ENCODE peak calls at places on chromosomes 13 and 19, in four cellular contexts. One of them, this sample, is unnamed.

GRCh38 chr19:2462635-2463421 is 6.1 kb upstream of the LMNB2 start:
- DNase-seq in K562: no peak
- DNase-seq in H1: peak
- DNase-seq in GM12878: no peak
- DNase-seq in this sample: peak

GRCh38 chr13:64709079-64709478 is 2521.1 kb downstream of the PCDH9 start:
- DNase-seq in K562: no peak
- DNase-seq in H1: no peak
- DNase-seq in GM12878: no peak
- DNase-seq in this sample: no peak

GRCh38 chr19:49210108-49210900 is 52.7 kb downstream of the TRPM4 start:
- DNase-seq in K562: peak
- DNase-seq in H1: peak
- DNase-seq in GM12878: no peak
- DNase-seq in this sample: no peak

GRCh38 chr13:72970956-72971355 is 87.8 kb upstream of the KLF5 start:
- DNase-seq in K562: no peak
- DNase-seq in H1: no peak
- DNase-seq in GM12878: no peak
- DNase-seq in this sample: no peak

GRCh38 chr13:46778095-46778494 is 18.9 kb downstream of the ESD start:
- DNase-seq in K562: no peak
- DNase-seq in H1: no peak
- DNase-seq in GM12878: no peak
- DNase-seq in this sample: no peak

GRCh38 chr19:18636969-18637629 is at the start of gene KLHL26:
- DNase-seq in K562: no peak
- DNase-seq in H1: no peak
- DNase-seq in GM12878: no peak
- DNase-seq in this sample: no peak

GRCh38 chr13:64819081-64819480 is 2411.1 kb downstream of the PCDH9 start:
- DNase-seq in K562: no peak
- DNase-seq in H1: no peak
- DNase-seq in GM12878: no peak
- DNase-seq in this sample: no peak

GRCh38 chr19:39070888-39071287 is 13.3 kb upstream of the ACP7 start:
- DNase-seq in K562: no peak
- DNase-seq in H1: no peak
- DNase-seq in GM12878: no peak
- DNase-seq in this sample: no peak

GRCh38 chr19:34838753-34839431 is 65.9 kb upstream of the ZNF599 start:
- DNase-seq in K562: no peak
- DNase-seq in H1: peak
- DNase-seq in GM12878: no peak
- DNase-seq in this sample: peak

GRCh38 chr19:50332264-50333038 is 3.3 kb upstream of the KCNC3 start:
- DNase-seq in K562: peak
- DNase-seq in H1: peak
- DNase-seq in GM12878: no peak
- DNase-seq in this sample: no peak

GRCh38 chr13:101398191-101398590 is 18.1 kb downstream of the NALCN start:
- DNase-seq in K562: no peak
- DNase-seq in H1: no peak
- DNase-seq in GM12878: no peak
- DNase-seq in this sample: no peak

GRCh38 chr19:1151037-1151716 is 22.9 kb downstream of the SBNO2 start:
- DNase-seq in K562: no peak
- DNase-seq in H1: no peak
- DNase-seq in GM12878: no peak
- DNase-seq in this sample: no peak

GRCh38 chr19:55189424-55189823 is 9.3 kb upstream of the SYT5 start:
- DNase-seq in K562: no peak
- DNase-seq in H1: no peak
- DNase-seq in GM12878: no peak
- DNase-seq in this sample: no peak

GRCh38 chr13:45219938-45220375 is 19.1 kb upstream of the KCTD4 start:
- DNase-seq in K562: no peak
- DNase-seq in H1: no peak
- DNase-seq in GM12878: no peak
- DNase-seq in this sample: no peak

GRCh38 chr13:93169980-93170379 is 56.6 kb upstream of the GPC6 start:
- DNase-seq in K562: no peak
- DNase-seq in H1: no peak
- DNase-seq in GM12878: no peak
- DNase-seq in this sample: peak

GRCh38 chr19:1211494-1212234 is 6.1 kb downstream of the STK11 start:
- DNase-seq in K562: no peak
- DNase-seq in H1: no peak
- DNase-seq in GM12878: no peak
- DNase-seq in this sample: no peak

GRCh38 chr13:112453207-112453829 is 77.2 kb downstream of the SPACA7 start:
- DNase-seq in K562: no peak
- DNase-seq in H1: peak
- DNase-seq in GM12878: no peak
- DNase-seq in this sample: no peak

GRCh38 chr19:31285744-31286143 is 63.5 kb downstream of the TSHZ3 start:
- DNase-seq in K562: no peak
- DNase-seq in H1: no peak
- DNase-seq in GM12878: no peak
- DNase-seq in this sample: no peak

GRCh38 chr19:2446390-2446789 is 10.4 kb downstream of the LMNB2 start:
- DNase-seq in K562: no peak
- DNase-seq in H1: no peak
- DNase-seq in GM12878: no peak
- DNase-seq in this sample: no peak

GRCh38 chr19:8456064-8456463 is 11.3 kb downstream of the HNRNPM start:
- DNase-seq in K562: peak
- DNase-seq in H1: no peak
- DNase-seq in GM12878: no peak
- DNase-seq in this sample: no peak

GRCh38 chr19:10639836-10640235 is 14.3 kb upstream of the ILF3 start:
- DNase-seq in K562: no peak
- DNase-seq in H1: no peak
- DNase-seq in GM12878: peak
- DNase-seq in this sample: no peak

GRCh38 chr13:41974262-41974900 is 13.5 kb upstream of the VWA8 start:
- DNase-seq in K562: no peak
- DNase-seq in H1: no peak
- DNase-seq in GM12878: no peak
- DNase-seq in this sample: peak

GRCh38 chr13:41971848-41972247 is 10.9 kb upstream of the VWA8 start:
- DNase-seq in K562: no peak
- DNase-seq in H1: no peak
- DNase-seq in GM12878: no peak
- DNase-seq in this sample: no peak

GRCh38 chr13:41970918-41971317 is 10.0 kb upstream of the VWA8 start:
- DNase-seq in K562: no peak
- DNase-seq in H1: no peak
- DNase-seq in GM12878: no peak
- DNase-seq in this sample: no peak

GRCh38 chr13:41976491-41976890 is 15.6 kb upstream of the VWA8 start:
- DNase-seq in K562: no peak
- DNase-seq in H1: no peak
- DNase-seq in GM12878: no peak
- DNase-seq in this sample: no peak

GRCh38 chr13:41973247-41973741 is 12.4 kb upstream of the VWA8 start:
- DNase-seq in K562: no peak
- DNase-seq in H1: peak
- DNase-seq in GM12878: no peak
- DNase-seq in this sample: no peak
- TF ChIP-seq BRCA1 in K562: no peak
- TF ChIP-seq BRCA1 in H1: no peak
- TF ChIP-seq BRCA1 in GM12878: no peak
- TF ChIP-seq BRCA1 in this sample: no peak

GRCh38 chr19:3782903-3783302 is 3.3 kb downstream of the MATK start:
- DNase-seq in K562: no peak
- DNase-seq in H1: no peak
- DNase-seq in GM12878: no peak
- DNase-seq in this sample: no peak
- TF ChIP-seq BRCA1 in K562: no peak
- TF ChIP-seq BRCA1 in H1: no peak
- TF ChIP-seq BRCA1 in GM12878: no peak
- TF ChIP-seq BRCA1 in this sample: no peak

DNA sequence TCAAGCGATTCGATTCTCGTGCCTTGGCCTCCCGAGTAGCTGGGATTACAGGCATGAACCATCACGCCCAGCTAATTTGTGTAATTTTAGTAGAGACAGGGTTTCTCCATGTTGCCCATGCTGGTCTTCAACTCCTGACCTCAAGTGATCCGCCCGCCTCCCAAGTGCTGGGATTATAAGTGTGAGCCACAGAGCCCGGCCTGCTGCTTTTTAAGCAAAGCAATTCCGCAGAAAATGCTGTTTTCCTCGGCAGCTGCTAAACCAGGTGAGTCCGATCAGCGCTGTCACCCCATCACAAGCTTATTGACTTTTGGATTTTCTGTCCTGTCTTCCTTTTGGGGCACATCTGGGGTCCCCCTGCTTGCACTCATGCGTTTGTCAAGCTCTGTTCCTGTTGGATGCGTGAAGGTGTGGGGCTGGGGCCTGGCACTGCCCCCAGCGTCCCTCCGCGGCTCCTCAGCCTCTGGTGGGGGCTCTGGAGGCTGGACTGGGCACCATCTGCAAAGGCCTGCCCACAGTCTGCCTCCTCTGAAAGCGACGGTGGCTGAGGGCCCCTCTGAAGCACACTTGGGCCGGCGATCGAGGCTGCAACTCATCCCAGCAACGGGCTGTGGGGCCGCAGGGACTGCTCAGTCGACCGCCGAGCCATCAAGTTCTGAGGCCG is 25.7 kb downstream of the CEBPG start:
- DNase-seq in K562: no peak
- DNase-seq in H1: no peak
- DNase-seq in GM12878: no peak
- DNase-seq in this sample: no peak
- TF ChIP-seq BRCA1 in K562: no peak
- TF ChIP-seq BRCA1 in H1: no peak
- TF ChIP-seq BRCA1 in GM12878: no peak
- TF ChIP-seq BRCA1 in this sample: no peak

DNA sequence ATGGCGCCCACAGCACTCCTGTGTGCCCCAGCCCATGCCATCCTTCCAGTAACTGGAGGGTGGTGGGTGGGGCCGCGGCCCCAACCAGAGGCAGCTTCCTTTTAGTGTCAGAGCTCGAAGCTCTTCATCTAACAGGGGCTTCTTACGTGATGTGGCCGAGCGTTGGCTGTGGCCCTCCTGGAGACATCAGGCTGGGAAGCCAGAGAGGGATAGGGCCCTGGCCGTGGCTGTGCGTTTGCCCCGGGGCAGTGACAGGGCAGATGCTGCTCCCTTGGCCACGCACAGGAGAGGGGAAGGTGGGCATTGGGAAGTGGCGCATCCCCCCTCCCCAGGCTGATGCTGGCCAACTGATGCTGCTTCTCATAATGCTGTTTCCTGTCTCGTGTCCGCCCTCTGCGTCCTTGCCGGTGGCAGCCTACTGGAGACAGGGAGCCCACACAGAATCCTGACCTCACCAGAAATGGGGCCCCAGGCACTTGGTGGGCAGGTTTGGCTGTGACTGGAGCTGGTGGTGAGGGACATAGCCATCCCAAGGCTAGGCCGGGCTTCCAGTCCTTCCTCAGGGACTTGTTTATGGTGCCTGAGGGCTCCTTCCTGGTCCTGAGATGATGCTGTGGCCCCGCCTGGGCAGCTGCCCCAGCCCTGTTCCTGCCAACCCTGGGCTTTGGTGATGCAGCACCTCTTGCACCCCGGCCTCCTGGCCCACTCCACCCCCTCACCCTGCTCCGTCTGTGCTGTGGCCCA is 34.3 kb downstream of the ATP4B start:
- DNase-seq in K562: no peak
- DNase-seq in H1: no peak
- DNase-seq in GM12878: no peak
- DNase-seq in this sample: no peak
- TF ChIP-seq BRCA1 in K562: no peak
- TF ChIP-seq BRCA1 in H1: no peak
- TF ChIP-seq BRCA1 in GM12878: no peak
- TF ChIP-seq BRCA1 in this sample: no peak

DNA sequence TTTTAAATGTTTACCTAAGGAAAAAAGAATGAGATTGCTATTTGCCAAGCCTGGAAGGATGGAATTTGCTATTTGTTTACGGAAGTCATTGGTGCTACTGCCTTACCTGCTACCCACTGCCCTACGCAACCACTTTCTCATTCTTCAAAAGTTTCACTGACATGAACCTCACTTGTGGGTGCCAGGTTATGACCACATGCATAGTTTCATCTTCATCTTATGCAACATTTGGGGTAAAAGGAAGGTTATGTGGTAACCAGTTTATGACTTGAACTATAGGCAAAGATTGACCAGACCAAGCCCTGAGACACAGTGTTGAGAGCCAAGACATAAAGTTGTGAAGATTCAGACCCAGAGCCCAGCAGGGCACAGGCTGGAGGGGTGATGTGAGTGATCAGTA is 142.5 kb downstream of the LACC1 start:
- DNase-seq in K562: no peak
- DNase-seq in H1: no peak
- DNase-seq in GM12878: no peak
- DNase-seq in this sample: peak
- TF ChIP-seq BRCA1 in K562: no peak
- TF ChIP-seq BRCA1 in H1: no peak
- TF ChIP-seq BRCA1 in GM12878: no peak
- TF ChIP-seq BRCA1 in this sample: no peak

GRCh38 chr19:30122431-30122830 is 180.4 kb downstream of the URI1 start:
- DNase-seq in K562: no peak
- DNase-seq in H1: no peak
- DNase-seq in GM12878: no peak
- DNase-seq in this sample: no peak

GRCh38 chr19:30119180-30119920 is 177.3 kb downstream of the URI1 start:
- DNase-seq in K562: no peak
- DNase-seq in H1: no peak
- DNase-seq in GM12878: no peak
- DNase-seq in this sample: no peak

GRCh38 chr19:30118760-30119159 is 176.7 kb downstream of the URI1 start:
- DNase-seq in K562: no peak
- DNase-seq in H1: no peak
- DNase-seq in GM12878: no peak
- DNase-seq in this sample: no peak

GRCh38 chr19:30123109-30123508 is 181.1 kb downstream of the URI1 start:
- DNase-seq in K562: no peak
- DNase-seq in H1: no peak
- DNase-seq in GM12878: no peak
- DNase-seq in this sample: no peak

GRCh38 chr19:30120860-30121484 is 178.9 kb downstream of the URI1 start:
- DNase-seq in K562: no peak
- DNase-seq in H1: no peak
- DNase-seq in GM12878: no peak
- DNase-seq in this sample: no peak
- TF ChIP-seq BRCA1 in K562: no peak
- TF ChIP-seq BRCA1 in H1: no peak
- TF ChIP-seq BRCA1 in GM12878: no peak
- TF ChIP-seq BRCA1 in this sample: no peak

This sample was measured in HepG2.